ENCODE peak calls at places on chromosomes 12 and 14, in four cellular contexts. G is natural killer cell, S is gastrocnemius medialis, E is endodermal cell. W is an unnamed sample.

GRCh38 chr14:67962215-67962644 is 142.7 kb downstream of the RAD51B start:
- DNase-seq in G (no peak), S (no peak), E (no peak), W (no peak)

GRCh38 chr12:88310666-88311065 is 168.6 kb downstream of the TMTC3 start:
- DNase-seq in G (no peak), S (no peak), E (no peak), W (no peak)

GRCh38 chr12:121942145-121942718 is 23.8 kb downstream of the CFAP251 start:
- DNase-seq in G (no peak), S (no peak), E (peak; percentile 36), W (no peak)

GRCh38 chr12:51345681-51346080 is 798 bp downstream of the CELA1 start:
- DNase-seq in G (no peak), S (no peak), E (peak; percentile 67), W (no peak)

GRCh38 chr14:52031781-52032180 is 37.1 kb downstream of the NID2 start:
- DNase-seq in G (no peak), S (no peak), E (no peak), W (no peak)

GRCh38 chr12:99767809-99768208 is 120.3 kb downstream of the GARIN6 start:
- DNase-seq in G (no peak), S (no peak), E (no peak), W (no peak)

GRCh38 chr12:32264995-32265394 is 134.4 kb upstream of the FGD4 start:
- DNase-seq in G (no peak), S (no peak), E (no peak), W (no peak)

GRCh38 chr12:122894173-122895121 is 1.5 kb downstream of the VPS37B start:
- DNase-seq in G (peak; percentile 40), S (no peak), E (no peak), W (no peak)

GRCh38 chr12:72084061-72084460 is 145.4 kb downstream of the TPH2 start:
- DNase-seq in G (no peak), S (no peak), E (no peak), W (no peak)

GRCh38 chr14:77892890-77893484 is 93.1 kb downstream of the ADCK1 start:
- DNase-seq in G (no peak), S (no peak), E (no peak), W (no peak)

GRCh38 chr14:35257809-35258208 is 34.4 kb upstream of the PSMA6 start:
- DNase-seq in G (no peak), S (no peak), E (no peak), W (no peak)

GRCh38 chr12:52379536-52379935 is 5.9 kb downstream of the KRT84 start:
- DNase-seq in G (no peak), S (no peak), E (no peak), W (no peak)

GRCh38 chr14:68643673-68644072 is 149.2 kb downstream of the ZFP36L1 start:
- DNase-seq in G (no peak), S (no peak), E (peak; percentile 35), W (peak; percentile 20)

GRCh38 chr14:65243766-65244442 is 141.6 kb upstream of the MAX start:
- DNase-seq in G (no peak), S (no peak), E (no peak), W (no peak)

GRCh38 chr14:85187521-85187920 is 342.4 kb upstream of the FLRT2 start:
- DNase-seq in G (no peak), S (no peak), E (no peak), W (no peak)

GRCh38 chr14:37078131-37078530 is 94.3 kb downstream of the SLC25A21 start:
- DNase-seq in G (no peak), S (no peak), E (no peak), W (no peak)

GRCh38 chr14:50353126-50353525 is 41.0 kb downstream of the DMAC2L start:
- DNase-seq in G (no peak), S (no peak), E (no peak), W (no peak)

GRCh38 chr14:85085981-85086380 is 444.0 kb upstream of the FLRT2 start:
- DNase-seq in G (no peak), S (no peak), E (no peak), W (no peak)

GRCh38 chr14:39957987-39958386 is 525.8 kb upstream of the FBXO33 start:
- DNase-seq in G (no peak), S (no peak), E (no peak), W (no peak)

GRCh38 chr12:104376650-104377506 is 73.3 kb downstream of the EID3 start:
- DNase-seq in G (no peak), S (no peak), E (no peak), W (no peak)

GRCh38 chr12:6266431-6267006 is 44.0 kb upstream of the PLEKHG6 start:
- DNase-seq in G (no peak), S (no peak), E (no peak), W (no peak)

GRCh38 chr12:1093166-1093751 is 102.2 kb downstream of the ERC1 start:
- DNase-seq in G (no peak), S (no peak), E (peak; percentile 80), W (no peak)

GRCh38 chr14:77272261-77272660 is 1.3 kb upstream of the NGB start:
- DNase-seq in G (no peak), S (no peak), E (no peak), W (no peak)

GRCh38 chr12:111826316-111826715 is 15.7 kb upstream of the MAPKAPK5 start:
- DNase-seq in G (no peak), S (peak; percentile 18), E (no peak), W (no peak)
- TF ChIP-seq CTCF in G (no peak), S (no peak), E (no peak), W (no peak)

GRCh38 chr12:92717202-92717601 is 14.4 kb downstream of the PLEKHG7 start:
- DNase-seq in G (no peak), S (no peak), E (peak; percentile 76), W (no peak)
- TF ChIP-seq CTCF in G (no peak), S (no peak), E (peak; percentile 82), W (peak; percentile 53)

GRCh38 chr14:21846227-21846885 is 172.7 kb upstream of the OR4E1 start:
- DNase-seq in G (peak; percentile 53), S (no peak), E (peak; percentile 83), W (no peak)

GRCh38 chr14:21840765-21841164 is 167.1 kb upstream of the OR4E1 start:
- DNase-seq in G (no peak), S (no peak), E (peak; percentile 58), W (no peak)
- TF ChIP-seq CTCF in G (no peak), S (no peak), E (peak; percentile 22), W (no peak)

GRCh38 chr14:53744846-53745245 is 211.8 kb downstream of the BMP4 start:
- DNase-seq in G (no peak), S (no peak), E (no peak), W (no peak)

GRCh38 chr14:53740570-53740969 is 216.1 kb downstream of the BMP4 start:
- DNase-seq in G (no peak), S (no peak), E (no peak), W (no peak)

GRCh38 chr14:53742226-53742607 is 214.4 kb downstream of the BMP4 start:
- DNase-seq in G (no peak), S (no peak), E (no peak), W (no peak)

GRCh38 chr14:53741379-53742225 is 215.0 kb downstream of the BMP4 start:
- DNase-seq in G (no peak), S (no peak), E (no peak), W (no peak)
- TF ChIP-seq CTCF in G (no peak), S (no peak), E (no peak), W (no peak)

DNA sequence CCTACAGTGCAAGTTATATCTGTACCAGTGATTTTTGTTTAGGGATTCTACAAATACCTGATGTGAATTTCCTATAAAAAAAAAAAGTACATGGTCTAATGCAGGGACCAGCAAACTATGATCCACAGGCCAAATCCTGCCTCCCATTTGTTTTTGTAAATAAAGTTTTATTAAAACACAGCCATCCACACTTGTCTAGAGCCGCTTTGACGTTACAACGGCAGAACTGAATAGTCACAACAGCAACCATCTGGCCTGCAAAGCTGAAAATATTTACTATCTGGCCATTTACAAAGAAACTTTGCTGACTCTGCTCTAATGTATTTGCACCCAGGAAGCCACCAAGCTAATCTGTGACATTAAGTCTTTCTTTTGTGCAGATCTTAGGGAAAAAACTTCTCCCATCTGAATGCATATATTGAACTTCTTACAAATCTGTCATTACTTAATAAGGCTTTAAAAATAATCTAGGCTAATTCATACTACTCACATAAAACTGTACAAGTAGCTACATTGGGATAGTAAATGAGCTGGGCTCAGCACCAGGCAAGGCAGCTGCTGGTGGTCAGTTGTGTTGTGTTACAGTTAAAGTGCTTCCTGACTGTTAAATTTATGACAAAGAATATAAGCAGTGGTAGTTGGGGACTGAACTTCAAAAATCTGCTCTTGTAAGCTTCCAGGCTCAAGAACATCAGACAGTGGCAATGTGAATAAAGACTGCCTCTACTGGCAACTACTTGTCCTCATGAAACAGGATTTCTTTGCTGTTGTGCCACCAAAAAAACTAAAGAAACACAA is 303.3 kb downstream of the MED13L start:
- DNase-seq in G (no peak), S (no peak), E (no peak), W (no peak)
- TF ChIP-seq CTCF in G (no peak), S (no peak), E (peak; percentile 39), W (no peak)

W was measured in type B pancreatic cell.